ENCODE peak calls at places on chromosomes 12 and 14, in five cellular contexts. G, E, D, C and T are unnamed samples.
A peak's percentile ranks its signal among the peaks of the same experiment; 100 is the strongest.

GRCh38 chr12:4041191-4041885 is 168.1 kb upstream of the PARP11 start:
- DNase-seq in G (no peak), D (peak; percentile 31), E (no peak), C (no peak), T (no peak)

GRCh38 chr14:78598046-78598652 is 428.0 kb downstream of the NRXN3 start:
- DNase-seq in D (peak; percentile 18), C (peak; percentile 52), G (peak; percentile 64), E (no peak), T (no peak)

GRCh38 chr12:25701290-25701689 is 148.2 kb upstream of the LMNTD1 start:
- DNase-seq in G (no peak), D (no peak), E (no peak), C (peak; percentile 83), T (no peak)

GRCh38 chr12:948238-948637 is 1.3 kb downstream of the RAD52 start:
- DNase-seq in G (no peak), C (no peak), D (peak; percentile 52), E (no peak), T (no peak)

GRCh38 chr12:127267128-127267527 is 999.8 kb upstream of the TMEM132C start:
- DNase-seq in D (no peak), G (no peak), C (no peak), E (no peak), T (no peak)

GRCh38 chr14:68905107-68905895 is 73.8 kb downstream of the ACTN1 start:
- DNase-seq in E (no peak), C (no peak), G (no peak), D (no peak), T (no peak)

GRCh38 chr12:67299936-67300335 is 30.8 kb downstream of the CAND1 start:
- DNase-seq in C (no peak), G (no peak), E (no peak), D (no peak), T (no peak)

GRCh38 chr14:90455100-90455571 is 58.3 kb downstream of the CALM1 start:
- DNase-seq in E (no peak), C (no peak), D (no peak), G (peak; percentile 6), T (no peak)

GRCh38 chr12:63668028-63668799 is at the start of gene DPY19L2:
- DNase-seq in G (peak; percentile 23), C (peak; percentile 15), D (peak; percentile 36), E (peak; percentile 81), T (no peak)

GRCh38 chr14:65346895-65347294 is 65.6 kb upstream of the FUT8 start:
- DNase-seq in E (peak; percentile 58), G (no peak), D (no peak), C (peak; percentile 32), T (peak; percentile 52)

GRCh38 chr12:16613199-16613598 is 7.2 kb upstream of the LMO3 start:
- DNase-seq in C (no peak), G (no peak), E (no peak), D (no peak), T (no peak)

GRCh38 chr12:55637467-55637866 is 775 bp downstream of the OR10P1 start:
- DNase-seq in C (no peak), E (peak; percentile 53), G (no peak), D (no peak), T (no peak)

GRCh38 chr14:68962681-68963080 is 16.4 kb downstream of the ACTN1 start:
- DNase-seq in D (no peak), E (no peak), G (no peak), C (no peak), T (no peak)

GRCh38 chr12:104578453-104578852 is 121.7 kb downstream of the CHST11 start:
- DNase-seq in D (no peak), C (peak; percentile 91), G (no peak), E (no peak), T (no peak)

GRCh38 chr12:56724660-56724988 is 475 bp downstream of the NACA start:
- DNase-seq in E (no peak), D (no peak), G (no peak), C (no peak), T (no peak)

GRCh38 chr14:68619805-68620574 is 172.9 kb downstream of the ZFP36L1 start:
- DNase-seq in E (no peak), D (no peak), C (peak; percentile 64), G (no peak), T (no peak)

GRCh38 chr14:101069666-101070362 is 166.3 kb upstream of the RTL1 start:
- DNase-seq in E (no peak), D (peak; percentile 4), G (no peak), C (no peak), T (peak; percentile 21)

GRCh38 chr12:122423258-122424165 is 1.0 kb upstream of the CLIP1 start:
- DNase-seq in G (no peak), E (no peak), C (no peak), D (peak; percentile 31), T (no peak)

GRCh38 chr12:26118356-26118755 is 6.5 kb downstream of the BHLHE41 start:
- DNase-seq in D (no peak), G (no peak), E (no peak), C (no peak), T (no peak)

GRCh38 chr12:49233842-49234526 is 30.9 kb upstream of the TUBA1C start:
- DNase-seq in D (peak; percentile 37), G (peak; percentile 51), E (peak; percentile 92), C (no peak), T (peak; percentile 99)

GRCh38 chr14:38208825-38209562 is 1.3 kb downstream of the SSTR1 start:
- DNase-seq in E (peak; percentile 80), C (peak; percentile 53), D (peak; percentile 83), G (no peak), T (no peak)

DNA sequence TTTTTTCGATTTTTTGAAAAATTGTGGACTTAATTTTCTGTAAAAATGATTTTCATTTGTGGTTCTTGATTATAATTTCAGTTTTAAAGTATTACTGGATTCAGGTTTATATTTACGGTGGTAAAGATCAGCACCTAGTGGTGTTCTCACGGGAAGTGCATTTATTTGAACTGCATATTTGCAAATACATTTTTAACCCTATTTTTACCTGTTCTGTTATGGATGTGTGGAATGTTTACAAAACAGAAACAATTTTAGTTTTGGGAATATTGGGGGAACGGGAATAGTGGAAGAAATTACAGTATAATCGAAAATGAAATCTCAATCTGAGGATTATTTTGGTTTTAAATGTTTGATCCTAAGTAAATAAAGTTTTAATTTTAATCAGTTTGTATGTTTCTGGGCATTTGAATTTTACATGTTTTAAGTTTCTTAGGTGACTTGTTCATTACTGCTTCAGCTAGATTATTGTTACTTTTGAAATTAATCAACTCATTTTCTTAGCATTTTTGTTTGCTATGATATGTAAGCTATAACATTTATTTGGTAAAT is 805 bp downstream of the ATF7IP start:
- DNase-seq in D (no peak), G (no peak), E (no peak), C (peak; percentile 48), T (no peak)
- TF ChIP-seq CTCF in D (peak; percentile 63), G (peak; percentile 37), E (peak; percentile 7), C (peak; percentile 19), T (peak; percentile 34)

GRCh38 chr14:45531022-45531421 is 278.0 kb upstream of the MIS18BP1 start:
- DNase-seq in C (no peak), D (no peak), G (no peak), E (no peak), T (no peak)

GRCh38 chr14:45526715-45527549 is 273.9 kb upstream of the MIS18BP1 start:
- DNase-seq in D (no peak), E (no peak), C (peak; percentile 6), G (peak; percentile 27), T (no peak)
- TF ChIP-seq CTCF in D (peak; percentile 38), E (peak; percentile 14), C (peak; percentile 22), G (peak; percentile 52), T (no peak)

GRCh38 chr12:24012528-24012927 is 63.1 kb upstream of the SOX5 start:
- DNase-seq in G (no peak), C (peak; percentile 45), E (no peak), D (no peak), T (no peak)

GRCh38 chr12:24015771-24016170 is 66.3 kb upstream of the SOX5 start:
- DNase-seq in G (no peak), E (no peak), D (no peak), C (no peak), T (no peak)

GRCh38 chr12:24011927-24012326 is 62.5 kb upstream of the SOX5 start:
- DNase-seq in C (no peak), E (no peak), G (no peak), D (no peak), T (no peak)

GRCh38 chr12:24014240-24014639 is 64.8 kb upstream of the SOX5 start:
- DNase-seq in D (no peak), C (no peak), G (no peak), E (no peak), T (no peak)

DNA sequence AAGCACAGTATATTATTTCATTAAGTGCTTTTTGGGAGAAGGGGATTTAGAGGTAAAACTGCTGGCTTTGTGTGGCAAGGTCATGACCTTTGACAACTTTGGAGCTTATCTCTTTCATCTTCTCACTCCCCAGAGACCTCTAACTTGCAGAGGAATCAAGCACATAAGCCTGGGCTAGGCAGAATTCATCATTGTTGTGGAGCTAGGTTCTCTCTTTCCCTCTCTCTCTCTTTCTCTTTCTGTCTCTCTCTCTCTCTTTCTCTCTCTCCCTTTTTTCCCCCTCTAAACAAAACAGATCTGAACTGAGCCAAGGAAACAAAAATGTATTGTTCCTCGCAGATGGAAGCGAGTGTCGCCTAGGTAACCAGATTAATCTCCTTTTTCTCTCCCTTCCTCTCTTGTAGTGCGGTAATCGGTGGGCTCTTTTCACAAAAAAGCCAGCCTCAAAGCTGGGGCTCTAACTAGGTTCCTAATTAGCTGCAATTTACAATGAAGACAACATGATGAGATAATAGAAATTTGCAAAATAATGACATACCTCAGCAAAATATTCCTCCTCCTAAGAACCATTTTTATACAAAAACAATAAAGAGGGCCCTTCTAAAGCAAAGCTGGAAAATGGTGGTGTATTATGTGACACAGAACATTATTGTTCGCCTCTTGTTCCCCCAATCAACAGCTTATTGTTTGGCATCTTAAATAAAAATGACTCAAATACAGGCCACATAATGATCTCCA is 65.6 kb upstream of the SOX5 start:
- DNase-seq in C (no peak), G (no peak), E (no peak), D (no peak), T (no peak)
- TF ChIP-seq CTCF in C (no peak), G (no peak), E (no peak), D (no peak), T (no peak)

GRCh38 chr12:120366884-120367251 is 2.1 kb downstream of the MSI1 start:
- DNase-seq in G (no peak), E (no peak), C (no peak), D (no peak), T (no peak)

GRCh38 chr12:120368789-120369475 is at the start of gene MSI1:
- DNase-seq in E (no peak), D (no peak), C (no peak), G (no peak), T (no peak)

GRCh38 chr12:120366341-120366705 is 2.6 kb downstream of the MSI1 start:
- DNase-seq in G (no peak), C (no peak), E (no peak), D (no peak), T (no peak)

GRCh38 chr12:120367924-120368788 is 808 bp downstream of the MSI1 start:
- DNase-seq in D (peak; percentile 22), G (no peak), E (no peak), C (peak; percentile 34), T (no peak)

DNA sequence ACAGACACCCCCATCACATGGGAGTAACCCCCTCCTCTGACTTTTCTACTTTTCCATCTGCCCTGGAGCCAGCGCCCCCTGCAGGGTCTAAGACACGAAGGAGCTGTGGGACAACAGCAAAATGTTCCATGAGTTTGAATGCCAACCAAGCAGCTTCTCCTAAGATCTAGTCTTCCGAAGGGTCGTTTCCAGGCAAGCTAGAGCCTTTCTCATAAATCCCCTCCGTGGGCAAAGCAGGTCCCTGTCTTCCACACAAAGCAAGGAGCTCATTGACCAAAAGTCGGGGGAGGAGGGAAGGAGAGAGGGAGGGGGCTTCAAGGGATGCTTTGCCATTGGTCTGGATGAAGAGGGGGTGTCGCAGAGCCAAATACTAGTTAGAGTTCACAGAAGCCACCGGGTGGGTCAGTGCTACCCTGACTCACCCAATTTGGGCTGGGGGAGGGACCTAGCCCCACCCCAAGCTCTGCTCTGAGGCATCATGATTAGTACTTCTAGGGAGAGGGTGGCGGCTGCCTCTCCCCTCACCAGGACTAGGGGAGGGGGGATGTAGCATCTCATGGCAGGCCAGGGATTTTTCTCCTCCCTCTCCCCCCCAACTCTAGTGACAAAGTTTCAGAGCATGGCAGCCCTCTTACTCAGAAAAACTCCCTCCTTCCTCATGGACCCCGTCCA is 1.6 kb downstream of the MSI1 start:
- DNase-seq in E (no peak), D (peak; percentile 24), C (no peak), G (no peak), T (no peak)
- TF ChIP-seq CTCF in E (no peak), D (no peak), C (peak; percentile 40), G (peak; percentile 41), T (peak; percentile 26)